ENCODE peak calls at places on chromosomes 16 and 17, in eight cellular contexts. I is activated effector memory CD4-positive, alpha-beta T cell treated with anti-CD3 and anti-CD28 coated beads, Interleukin-2, amount 50 U/mL, for 16 hours; V is KBM-7; U is naive thymus-derived CD8-positive, alpha-beta T cell; L is GOT3; R is SK-N-SH; F is right lobe of liver; K is foreskin keratinocyte. N is an unnamed sample.

GRCh38 chr16:67594956-67595355 is 32.6 kb downstream of the CTCF start:
- DNase-seq in K (peak), L (no peak), U (no peak), V (no peak), F (no peak), I (no peak), R (no peak), N (peak)

GRCh38 chr16:84992700-84993075 is 18.6 kb downstream of the ZDHHC7 start:
- DNase-seq in V (no peak), U (no peak), R (no peak), L (no peak), I (no peak), F (no peak), K (no peak), N (peak)

GRCh38 chr16:84423416-84423837 is 55.1 kb downstream of the ATP2C2 start:
- DNase-seq in U (no peak), K (no peak), V (peak), F (no peak), I (no peak), L (no peak), R (peak), N (peak)

GRCh38 chr17:83076930-83077329 is 2.5 kb upstream of the METRNL start:
- DNase-seq in K (no peak), F (no peak), V (no peak), U (no peak), I (no peak), L (no peak), R (peak), N (no peak)

GRCh38 chr16:81626181-81626674 is 152.9 kb upstream of the PLCG2 start:
- DNase-seq in R (no peak), V (no peak), U (no peak), F (no peak), I (no peak), L (no peak), K (no peak), N (peak)

GRCh38 chr17:41777157-41777578 is 9.3 kb downstream of the JUP start:
- DNase-seq in R (peak), U (no peak), K (no peak), L (no peak), V (no peak), I (no peak), F (no peak), N (no peak)

GRCh38 chr16:66357523-66357928 is 9.0 kb upstream of the CDH5 start:
- DNase-seq in U (no peak), V (peak), L (peak), R (peak), I (no peak), K (peak), F (no peak), N (peak)

GRCh38 chr16:70552675-70553074 is 29.1 kb downstream of the SF3B3 start:
- DNase-seq in K (no peak), V (no peak), F (no peak), U (no peak), I (no peak), L (no peak), R (no peak), N (no peak)

GRCh38 chr16:19698480-19699465 is 19.3 kb downstream of the KNOP1 start:
- DNase-seq in V (no peak), U (no peak), F (no peak), I (no peak), K (no peak), L (no peak), R (no peak), N (no peak)

GRCh38 chr16:70522216-70523000 is 946 bp downstream of the COG4 start:
- DNase-seq in R (no peak), K (no peak), V (no peak), U (no peak), I (no peak), L (no peak), F (no peak), N (no peak)

GRCh38 chr16:13018026-13018425 is 116.6 kb downstream of the SHISA9 start:
- DNase-seq in R (no peak), K (no peak), I (no peak), V (no peak), F (no peak), L (no peak), U (no peak), N (no peak)

GRCh38 chr16:11493531-11493929 is 93.2 kb downstream of the LITAF start:
- DNase-seq in F (no peak), R (peak), K (no peak), I (no peak), L (no peak), U (no peak), V (no peak), N (no peak)

GRCh38 chr16:1709356-1709755 is 3.4 kb downstream of the MAPK8IP3 start:
- DNase-seq in K (no peak), U (no peak), F (no peak), I (no peak), R (no peak), L (no peak), V (no peak), N (no peak)

GRCh38 chr16:67504190-67505021 is 21.1 kb upstream of the AGRP start:
- DNase-seq in K (no peak), F (peak), R (no peak), L (no peak), V (no peak), I (peak), U (no peak), N (peak)